ENCODE peak calls at places on chromosomes 7 and 10, in ten cellular contexts. One of them, this sample, is unnamed.

GRCh38 chr7:77537136-77537594 is at the start of gene PTPN12:
- DNase-seq in stimulated activated CD4-positive, alpha-beta T cell treated with anti-CD3 and anti-CD28 coated beads, Interleukin-2, amount 100 ng/mL, for 48 hours: no peak
- DNase-seq in fibroblast of lung: no peak
- DNase-seq in Right ventricle myocardium superior: no peak
- DNase-seq in iris pigment epithelial cell: no peak
- DNase-seq in heart right ventricle: no peak
- DNase-seq in left cardiac atrium: no peak
- DNase-seq in HFFc6: peak
- DNase-seq in NCI-H1105 treated with DMSO at 0.1 percent for 48 hours: no peak
- DNase-seq in astrocyte of the hippocampus: no peak
- DNase-seq in this sample: no peak

GRCh38 chr7:156379242-156380070 is 261.1 kb upstream of the RNF32 start:
- DNase-seq in stimulated activated CD4-positive, alpha-beta T cell treated with anti-CD3 and anti-CD28 coated beads, Interleukin-2, amount 100 ng/mL, for 48 hours: no peak
- DNase-seq in fibroblast of lung: no peak
- DNase-seq in Right ventricle myocardium superior: no peak
- DNase-seq in iris pigment epithelial cell: no peak
- DNase-seq in heart right ventricle: no peak
- DNase-seq in left cardiac atrium: no peak
- DNase-seq in HFFc6: no peak
- DNase-seq in NCI-H1105 treated with DMSO at 0.1 percent for 48 hours: peak
- DNase-seq in astrocyte of the hippocampus: no peak
- DNase-seq in this sample: no peak

GRCh38 chr10:60140681-60141632 is 234.6 kb upstream of the CCDC6 start:
- DNase-seq in stimulated activated CD4-positive, alpha-beta T cell treated with anti-CD3 and anti-CD28 coated beads, Interleukin-2, amount 100 ng/mL, for 48 hours: no peak
- DNase-seq in fibroblast of lung: peak
- DNase-seq in Right ventricle myocardium superior: no peak
- DNase-seq in iris pigment epithelial cell: peak
- DNase-seq in heart right ventricle: peak
- DNase-seq in left cardiac atrium: no peak
- DNase-seq in HFFc6: no peak
- DNase-seq in NCI-H1105 treated with DMSO at 0.1 percent for 48 hours: peak
- DNase-seq in astrocyte of the hippocampus: peak
- DNase-seq in this sample: no peak

GRCh38 chr10:96664563-96664962 is 55.8 kb downstream of the PIK3AP1 start:
- DNase-seq in stimulated activated CD4-positive, alpha-beta T cell treated with anti-CD3 and anti-CD28 coated beads, Interleukin-2, amount 100 ng/mL, for 48 hours: no peak
- DNase-seq in fibroblast of lung: no peak
- DNase-seq in Right ventricle myocardium superior: no peak
- DNase-seq in iris pigment epithelial cell: no peak
- DNase-seq in heart right ventricle: no peak
- DNase-seq in left cardiac atrium: no peak
- DNase-seq in HFFc6: no peak
- DNase-seq in NCI-H1105 treated with DMSO at 0.1 percent for 48 hours: no peak
- DNase-seq in astrocyte of the hippocampus: no peak
- DNase-seq in this sample: no peak

GRCh38 chr7:139776486-139777303 is 1.1 kb downstream of the HIPK2 start:
- DNase-seq in stimulated activated CD4-positive, alpha-beta T cell treated with anti-CD3 and anti-CD28 coated beads, Interleukin-2, amount 100 ng/mL, for 48 hours: no peak
- DNase-seq in fibroblast of lung: peak
- DNase-seq in Right ventricle myocardium superior: no peak
- DNase-seq in iris pigment epithelial cell: peak
- DNase-seq in heart right ventricle: no peak
- DNase-seq in left cardiac atrium: no peak
- DNase-seq in HFFc6: peak
- DNase-seq in NCI-H1105 treated with DMSO at 0.1 percent for 48 hours: peak
- DNase-seq in astrocyte of the hippocampus: peak
- DNase-seq in this sample: no peak

GRCh38 chr7:84042110-84042539 is 152.5 kb downstream of the SEMA3A start:
- DNase-seq in stimulated activated CD4-positive, alpha-beta T cell treated with anti-CD3 and anti-CD28 coated beads, Interleukin-2, amount 100 ng/mL, for 48 hours: no peak
- DNase-seq in fibroblast of lung: peak
- DNase-seq in Right ventricle myocardium superior: no peak
- DNase-seq in iris pigment epithelial cell: peak
- DNase-seq in heart right ventricle: no peak
- DNase-seq in left cardiac atrium: no peak
- DNase-seq in HFFc6: peak
- DNase-seq in NCI-H1105 treated with DMSO at 0.1 percent for 48 hours: no peak
- DNase-seq in astrocyte of the hippocampus: peak
- DNase-seq in this sample: no peak

GRCh38 chr7:25353744-25354143 is 125.5 kb upstream of the NPVF start:
- DNase-seq in stimulated activated CD4-positive, alpha-beta T cell treated with anti-CD3 and anti-CD28 coated beads, Interleukin-2, amount 100 ng/mL, for 48 hours: no peak
- DNase-seq in fibroblast of lung: no peak
- DNase-seq in Right ventricle myocardium superior: no peak
- DNase-seq in iris pigment epithelial cell: no peak
- DNase-seq in heart right ventricle: no peak
- DNase-seq in left cardiac atrium: no peak
- DNase-seq in HFFc6: no peak
- DNase-seq in NCI-H1105 treated with DMSO at 0.1 percent for 48 hours: no peak
- DNase-seq in astrocyte of the hippocampus: no peak
- DNase-seq in this sample: no peak

GRCh38 chr10:122263971-122264370 is 7.1 kb upstream of the BTBD16 start:
- DNase-seq in stimulated activated CD4-positive, alpha-beta T cell treated with anti-CD3 and anti-CD28 coated beads, Interleukin-2, amount 100 ng/mL, for 48 hours: no peak
- DNase-seq in fibroblast of lung: peak
- DNase-seq in Right ventricle myocardium superior: no peak
- DNase-seq in iris pigment epithelial cell: peak
- DNase-seq in heart right ventricle: no peak
- DNase-seq in left cardiac atrium: no peak
- DNase-seq in HFFc6: peak
- DNase-seq in NCI-H1105 treated with DMSO at 0.1 percent for 48 hours: no peak
- DNase-seq in astrocyte of the hippocampus: peak
- DNase-seq in this sample: no peak

GRCh38 chr7:23242321-23242720 is 4.3 kb upstream of the GPNMB start:
- DNase-seq in stimulated activated CD4-positive, alpha-beta T cell treated with anti-CD3 and anti-CD28 coated beads, Interleukin-2, amount 100 ng/mL, for 48 hours: no peak
- DNase-seq in fibroblast of lung: no peak
- DNase-seq in Right ventricle myocardium superior: no peak
- DNase-seq in iris pigment epithelial cell: peak
- DNase-seq in heart right ventricle: no peak
- DNase-seq in left cardiac atrium: no peak
- DNase-seq in HFFc6: no peak
- DNase-seq in NCI-H1105 treated with DMSO at 0.1 percent for 48 hours: no peak
- DNase-seq in astrocyte of the hippocampus: no peak
- DNase-seq in this sample: no peak

GRCh38 chr10:13390604-13391522 is 42.8 kb upstream of the SEPHS1 start:
- DNase-seq in stimulated activated CD4-positive, alpha-beta T cell treated with anti-CD3 and anti-CD28 coated beads, Interleukin-2, amount 100 ng/mL, for 48 hours: no peak
- DNase-seq in fibroblast of lung: no peak
- DNase-seq in Right ventricle myocardium superior: no peak
- DNase-seq in iris pigment epithelial cell: no peak
- DNase-seq in heart right ventricle: peak
- DNase-seq in left cardiac atrium: peak
- DNase-seq in HFFc6: no peak
- DNase-seq in NCI-H1105 treated with DMSO at 0.1 percent for 48 hours: no peak
- DNase-seq in astrocyte of the hippocampus: peak
- DNase-seq in this sample: no peak

This sample was measured in dorsolateral prefrontal cortex.